ENCODE peak calls at places on chromosomes 13 and 19, in ten cellular contexts. D is CD8-positive, alpha-beta T cell; M is H1; O is left ventricle myocardium inferior; S is tibial nerve; E is adrenal gland; W is heart right ventricle; G is lung; Y is ovary; H is fibroblast of the aortic adventitia. I is an unnamed sample.

GRCh38 chr19:37977992-37978391 is 71.0 kb downstream of the SIPA1L3 start:
- DNase-seq in D (no peak), M (no peak), O (no peak), S (no peak), E (no peak), W (no peak), G (no peak), Y (no peak), H (peak), I (peak)

GRCh38 chr13:19817510-19818158 is 34.9 kb upstream of the PSPC1 start:
- DNase-seq in D (no peak), M (no peak), O (no peak), S (no peak), E (no peak), W (no peak), G (no peak), Y (no peak), H (no peak), I (no peak)

GRCh38 chr19:14949876-14950275 is 8.6 kb downstream of the OR7C2 start:
- DNase-seq in D (no peak), M (no peak), O (no peak), S (no peak), E (no peak), W (no peak), G (no peak), Y (no peak), H (no peak), I (no peak)

GRCh38 chr19:11563530-11563929 is 4.5 kb upstream of the ELOF1 start:
- DNase-seq in D (no peak), M (no peak), O (no peak), S (no peak), E (no peak), W (no peak), G (no peak), Y (no peak), H (no peak), I (no peak)

GRCh38 chr13:60655268-60655667 is 258.2 kb downstream of the TDRD3 start:
- DNase-seq in D (no peak), M (no peak), O (no peak), S (no peak), E (no peak), W (no peak), G (no peak), Y (no peak), H (no peak), I (no peak)

GRCh38 chr13:91722267-91722884 is 324.0 kb downstream of the GPC5 start:
- DNase-seq in D (no peak), M (no peak), O (no peak), S (no peak), E (no peak), W (no peak), G (no peak), Y (no peak), H (peak), I (no peak)

GRCh38 chr19:35811317-35812219 is 1.1 kb downstream of the PRODH2 start:
- DNase-seq in D (no peak), M (no peak), O (no peak), S (no peak), E (no peak), W (no peak), G (no peak), Y (no peak), H (no peak), I (no peak)

GRCh38 chr13:70339738-70340137 is 231.5 kb upstream of the KLHL1 start:
- DNase-seq in D (no peak), M (peak), O (no peak), S (no peak), E (no peak), W (no peak), G (no peak), Y (no peak), H (no peak), I (no peak)

GRCh38 chr13:40152145-40152544 is 496.7 kb downstream of the COG6 start:
- DNase-seq in D (no peak), M (no peak), O (no peak), S (no peak), E (peak), W (no peak), G (no peak), Y (no peak), H (peak), I (peak)

GRCh38 chr13:65063753-65064152 is 2166.4 kb downstream of the PCDH9 start:
- DNase-seq in D (no peak), M (no peak), O (no peak), S (no peak), E (no peak), W (no peak), G (no peak), Y (no peak), H (peak), I (no peak)

GRCh38 chr13:33249066-33249465 is 36.5 kb downstream of the STARD13 start:
- DNase-seq in D (no peak), M (no peak), O (no peak), S (no peak), E (no peak), W (no peak), G (no peak), Y (no peak), H (peak), I (no peak)

GRCh38 chr19:56014765-56015164 is 28.2 kb downstream of the NLRP5 start:
- DNase-seq in D (no peak), M (no peak), O (no peak), S (no peak), E (no peak), W (no peak), G (no peak), Y (no peak), H (no peak), I (no peak)

DNA sequence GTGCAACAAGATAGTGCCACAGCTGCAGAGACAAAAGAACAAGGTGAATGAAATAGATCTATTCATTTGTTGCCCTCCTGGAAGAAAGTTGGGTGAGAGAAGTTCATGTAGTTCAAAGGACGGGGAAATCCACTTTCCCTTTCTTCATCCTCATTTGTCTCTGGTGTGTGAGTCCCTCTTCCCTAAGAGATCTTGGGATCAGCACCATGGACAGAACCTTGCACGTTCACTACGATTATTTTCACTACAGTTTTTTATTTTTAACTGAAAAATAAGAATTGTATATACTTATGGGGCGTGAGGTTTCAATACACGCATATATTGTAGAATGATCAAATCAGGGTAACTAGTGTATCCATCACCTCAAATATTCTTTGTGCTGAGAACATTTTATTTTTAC is 29.2 kb downstream of the NLRP5 start:
- DNase-seq in D (no peak), M (no peak), O (no peak), S (no peak), E (no peak), W (no peak), G (no peak), Y (no peak), H (no peak), I (no peak)
- H3K4me3 ChIP-seq in D (no peak), M (no peak), O (no peak), S (no peak), E (no peak), W (no peak), G (no peak), Y (no peak), H (no peak), I (no peak)

GRCh38 chr19:49639401-49640112 is 386 bp downstream of the RRAS start:
- DNase-seq in D (no peak), M (no peak), O (no peak), S (no peak), E (no peak), W (no peak), G (no peak), Y (peak), H (no peak), I (no peak)

GRCh38 chr19:49640113-49640898 is at the start of gene RRAS:
- DNase-seq in D (peak), M (peak), O (peak), S (peak), E (peak), W (peak), G (peak), Y (peak), H (peak), I (peak)

GRCh38 chr19:49636230-49636932 is 3.6 kb downstream of the RRAS start:
- DNase-seq in D (no peak), M (no peak), O (no peak), S (no peak), E (no peak), W (no peak), G (no peak), Y (no peak), H (no peak), I (no peak)

GRCh38 chr19:49637865-49638350 is 2.0 kb downstream of the RRAS start:
- DNase-seq in D (no peak), M (peak), O (peak), S (peak), E (peak), W (peak), G (peak), Y (peak), H (peak), I (peak)

GRCh38 chr19:49638360-49638759 is 1.6 kb downstream of the RRAS start:
- DNase-seq in D (no peak), M (no peak), O (no peak), S (no peak), E (no peak), W (no peak), G (no peak), Y (no peak), H (peak), I (no peak)
- H3K4me3 ChIP-seq in D (no peak), M (peak), O (peak), S (peak), E (no peak), W (peak), G (no peak), Y (peak), H (peak), I (peak)

GRCh38 chr19:50383307-50383851 is 768 bp upstream of the POLD1 start:
- DNase-seq in D (no peak), M (no peak), O (no peak), S (no peak), E (peak), W (no peak), G (no peak), Y (no peak), H (no peak), I (no peak)
- H3K4me3 ChIP-seq in D (peak), M (peak), O (peak), S (peak), E (peak), W (peak), G (no peak), Y (peak), H (peak), I (no peak)

DNA sequence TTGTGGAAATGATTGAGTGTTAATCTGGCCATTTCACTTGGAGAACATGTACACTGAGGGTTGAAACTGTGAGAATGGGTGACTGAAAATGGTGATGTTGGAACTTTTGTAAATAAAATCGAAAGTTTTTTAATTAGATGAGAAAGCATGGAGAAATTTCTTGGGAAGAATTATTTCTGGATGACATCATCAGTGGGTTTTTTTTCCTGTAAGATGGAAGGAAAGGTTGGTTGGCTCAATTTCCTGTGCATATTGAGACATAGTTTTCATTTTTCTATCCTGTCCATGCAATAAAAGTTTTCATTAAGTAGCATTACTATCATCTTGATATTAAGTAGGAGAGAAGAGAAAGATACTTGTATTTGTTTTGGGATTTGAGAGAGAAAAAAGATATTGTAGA is 120.6 kb upstream of the HTR2A start:
- DNase-seq in D (no peak), M (no peak), O (no peak), S (no peak), E (no peak), W (no peak), G (no peak), Y (no peak), H (no peak), I (no peak)
- H3K4me3 ChIP-seq in D (no peak), M (no peak), O (no peak), S (no peak), E (no peak), W (no peak), G (no peak), Y (no peak), H (no peak), I (no peak)

GRCh38 chr19:45952341-45952690 is 21.3 kb downstream of the NOVA2 start:
- DNase-seq in D (no peak), M (no peak), O (no peak), S (no peak), E (no peak), W (no peak), G (no peak), Y (no peak), H (no peak), I (no peak)

GRCh38 chr19:45953676-45954075 is 20.0 kb downstream of the NOVA2 start:
- DNase-seq in D (no peak), M (no peak), O (no peak), S (no peak), E (no peak), W (no peak), G (no peak), Y (no peak), H (no peak), I (no peak)

GRCh38 chr19:45954132-45954531 is 19.5 kb downstream of the NOVA2 start:
- DNase-seq in D (no peak), M (no peak), O (no peak), S (no peak), E (no peak), W (no peak), G (no peak), Y (no peak), H (peak), I (no peak)

GRCh38 chr19:45955905-45956608 is 17.6 kb downstream of the NOVA2 start:
- DNase-seq in D (no peak), M (no peak), O (peak), S (no peak), E (peak), W (peak), G (peak), Y (no peak), H (peak), I (peak)

GRCh38 chr19:45952691-45953505 is 20.8 kb downstream of the NOVA2 start:
- DNase-seq in D (peak), M (peak), O (peak), S (no peak), E (peak), W (peak), G (no peak), Y (peak), H (peak), I (peak)
- H3K4me3 ChIP-seq in D (peak), M (peak), O (peak), S (no peak), E (no peak), W (peak), G (no peak), Y (no peak), H (no peak), I (no peak)

DNA sequence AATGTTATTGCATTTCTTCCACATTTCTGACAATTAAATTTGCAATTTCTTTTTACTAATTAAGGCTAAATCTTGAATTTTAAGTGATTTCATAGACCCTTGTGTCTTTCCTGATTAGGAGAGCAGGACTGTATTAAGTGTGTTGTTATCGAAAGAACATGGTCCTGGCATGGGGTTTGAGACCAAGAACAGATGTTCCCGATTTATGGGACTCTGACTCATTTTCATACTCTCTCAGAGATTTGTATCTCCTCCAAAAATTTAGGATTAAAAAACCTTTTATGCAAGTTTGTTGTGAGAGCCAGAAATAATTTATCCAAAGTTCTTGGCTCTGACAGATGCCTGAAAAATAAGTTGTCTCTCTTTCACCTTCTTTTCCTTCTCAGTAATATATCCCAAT is 589.3 kb upstream of the ARGLU1 start:
- DNase-seq in D (no peak), M (no peak), O (no peak), S (no peak), E (no peak), W (no peak), G (no peak), Y (no peak), H (peak), I (no peak)
- H3K4me3 ChIP-seq in D (no peak), M (no peak), O (no peak), S (no peak), E (no peak), W (no peak), G (no peak), Y (no peak), H (no peak), I (no peak)

I was measured in aorta.